ENCODE peak calls at places on chromosomes 16 and 17, in five cellular contexts. One of them, this sample, is unnamed.

GRCh38 chr16:84613408-84614071 is 4.3 kb downstream of the COTL1 start:
- DNase-seq in stomach: no peak
- DNase-seq in suprapubic skin: no peak
- DNase-seq in AG04450: no peak
- DNase-seq in thoracic aorta: no peak
- DNase-seq in this sample: no peak

GRCh38 chr16:9901-10665 is 43.3 kb downstream of the POLR3K start:
- DNase-seq in stomach: peak; percentile 27
- DNase-seq in suprapubic skin: no peak
- DNase-seq in AG04450: no peak
- DNase-seq in thoracic aorta: no peak
- DNase-seq in this sample: no peak

GRCh38 chr17:15247891-15248529 is 17.1 kb downstream of the PMP22 start:
- DNase-seq in stomach: no peak
- DNase-seq in suprapubic skin: no peak
- DNase-seq in AG04450: no peak
- DNase-seq in thoracic aorta: no peak
- DNase-seq in this sample: no peak

GRCh38 chr16:69057400-69058378 is 47.8 kb upstream of the HAS3 start:
- DNase-seq in stomach: no peak
- DNase-seq in suprapubic skin: no peak
- DNase-seq in AG04450: no peak
- DNase-seq in thoracic aorta: no peak
- DNase-seq in this sample: peak; percentile 23

GRCh38 chr17:39943702-39944392 is 16.3 kb downstream of the LRRC3C start:
- DNase-seq in stomach: no peak
- DNase-seq in suprapubic skin: no peak
- DNase-seq in AG04450: no peak
- DNase-seq in thoracic aorta: no peak
- DNase-seq in this sample: no peak

GRCh38 chr16:84883301-84883700 is 63.5 kb downstream of the CRISPLD2 start:
- DNase-seq in stomach: no peak
- DNase-seq in suprapubic skin: no peak
- DNase-seq in AG04450: no peak
- DNase-seq in thoracic aorta: no peak
- DNase-seq in this sample: no peak

GRCh38 chr16:28865722-28866453 is 2.2 kb downstream of the SH2B1 start:
- DNase-seq in stomach: no peak
- DNase-seq in suprapubic skin: no peak
- DNase-seq in AG04450: no peak
- DNase-seq in thoracic aorta: no peak
- DNase-seq in this sample: no peak

GRCh38 chr17:55641559-55642160 is 81.0 kb downstream of the TMEM100 start:
- DNase-seq in stomach: peak; percentile 49
- DNase-seq in suprapubic skin: peak; percentile 83
- DNase-seq in AG04450: peak; percentile 48
- DNase-seq in thoracic aorta: no peak
- DNase-seq in this sample: peak; percentile 17

GRCh38 chr17:55540414-55541091 is 29.3 kb upstream of the SMIM36 start:
- DNase-seq in stomach: no peak
- DNase-seq in suprapubic skin: no peak
- DNase-seq in AG04450: no peak
- DNase-seq in thoracic aorta: no peak
- DNase-seq in this sample: no peak

GRCh38 chr16:47141773-47142468 is 1.8 kb downstream of the NETO2 start:
- DNase-seq in stomach: peak; percentile 78
- DNase-seq in suprapubic skin: peak; percentile 85
- DNase-seq in AG04450: peak; percentile 55
- DNase-seq in thoracic aorta: peak; percentile 25
- DNase-seq in this sample: peak; percentile 84

GRCh38 chr17:14057591-14057990 is 11.7 kb upstream of the COX10 start:
- DNase-seq in stomach: no peak
- DNase-seq in suprapubic skin: no peak
- DNase-seq in AG04450: no peak
- DNase-seq in thoracic aorta: no peak
- DNase-seq in this sample: no peak

GRCh38 chr16:86809458-86809955 is 231.2 kb downstream of the FOXL1 start:
- DNase-seq in stomach: no peak
- DNase-seq in suprapubic skin: no peak
- DNase-seq in AG04450: peak; percentile 55
- DNase-seq in thoracic aorta: no peak
- DNase-seq in this sample: no peak

DNA sequence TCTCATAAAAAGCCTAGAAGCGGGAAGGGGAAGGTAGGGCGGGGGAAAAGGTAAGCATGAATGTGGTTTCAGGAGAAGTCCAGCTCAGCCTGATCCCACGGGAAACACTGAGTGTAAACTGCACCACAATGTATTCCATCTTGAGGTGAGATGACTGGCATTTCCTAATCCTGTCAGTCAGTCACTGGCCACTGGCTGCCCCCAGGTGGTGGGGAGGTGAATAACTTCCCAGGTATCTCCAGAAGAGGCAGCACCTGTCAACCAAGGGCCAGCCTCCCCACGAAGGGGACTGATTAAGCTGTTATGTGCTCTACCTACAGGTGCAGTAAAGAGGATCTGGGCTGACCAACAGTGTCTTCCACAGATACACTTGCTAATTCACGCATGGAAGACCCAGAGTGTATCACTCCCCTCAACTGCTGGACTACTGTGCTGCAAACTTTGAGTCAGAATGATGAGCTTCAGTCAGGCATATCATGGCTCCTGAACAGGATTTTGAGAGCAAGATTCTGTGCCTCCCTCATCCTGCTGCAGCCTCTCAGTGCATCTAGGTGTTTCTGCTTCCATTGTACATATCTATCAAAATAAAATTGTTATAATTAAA is 108.5 kb upstream of the CCL2 start:
- DNase-seq in stomach: peak; percentile 74
- DNase-seq in suprapubic skin: no peak
- DNase-seq in AG04450: no peak
- DNase-seq in thoracic aorta: no peak
- DNase-seq in this sample: peak; percentile 59
- TF ChIP-seq CTCF in stomach: peak; percentile 58
- TF ChIP-seq CTCF in suprapubic skin: peak; percentile 33
- TF ChIP-seq CTCF in AG04450: peak; percentile 14
- TF ChIP-seq CTCF in thoracic aorta: peak; percentile 11
- TF ChIP-seq CTCF in this sample: peak; percentile 78

DNA sequence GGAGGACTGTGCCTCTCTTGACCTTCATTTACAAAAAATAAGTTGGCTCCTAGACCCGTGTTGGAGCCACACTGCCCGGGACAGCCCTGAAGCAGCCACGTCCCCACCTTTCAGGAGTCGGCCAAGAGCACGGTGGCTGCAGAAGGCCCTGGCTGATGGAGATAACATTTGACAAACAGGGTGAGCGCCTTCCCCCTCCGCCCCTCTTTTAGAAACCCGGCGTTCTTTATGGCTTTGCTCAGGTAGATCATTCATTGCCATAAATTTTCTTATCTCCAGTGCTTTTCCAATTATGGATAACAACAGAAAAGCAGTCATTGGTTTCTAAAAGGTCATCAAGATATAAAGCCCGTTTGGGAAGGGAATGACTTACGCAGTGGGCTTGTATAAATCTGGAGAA is 398.1 kb upstream of the TNRC6C start:
- DNase-seq in stomach: no peak
- DNase-seq in suprapubic skin: no peak
- DNase-seq in AG04450: no peak
- DNase-seq in thoracic aorta: no peak
- DNase-seq in this sample: no peak
- TF ChIP-seq CTCF in stomach: no peak
- TF ChIP-seq CTCF in suprapubic skin: no peak
- TF ChIP-seq CTCF in AG04450: no peak
- TF ChIP-seq CTCF in thoracic aorta: no peak
- TF ChIP-seq CTCF in this sample: no peak

DNA sequence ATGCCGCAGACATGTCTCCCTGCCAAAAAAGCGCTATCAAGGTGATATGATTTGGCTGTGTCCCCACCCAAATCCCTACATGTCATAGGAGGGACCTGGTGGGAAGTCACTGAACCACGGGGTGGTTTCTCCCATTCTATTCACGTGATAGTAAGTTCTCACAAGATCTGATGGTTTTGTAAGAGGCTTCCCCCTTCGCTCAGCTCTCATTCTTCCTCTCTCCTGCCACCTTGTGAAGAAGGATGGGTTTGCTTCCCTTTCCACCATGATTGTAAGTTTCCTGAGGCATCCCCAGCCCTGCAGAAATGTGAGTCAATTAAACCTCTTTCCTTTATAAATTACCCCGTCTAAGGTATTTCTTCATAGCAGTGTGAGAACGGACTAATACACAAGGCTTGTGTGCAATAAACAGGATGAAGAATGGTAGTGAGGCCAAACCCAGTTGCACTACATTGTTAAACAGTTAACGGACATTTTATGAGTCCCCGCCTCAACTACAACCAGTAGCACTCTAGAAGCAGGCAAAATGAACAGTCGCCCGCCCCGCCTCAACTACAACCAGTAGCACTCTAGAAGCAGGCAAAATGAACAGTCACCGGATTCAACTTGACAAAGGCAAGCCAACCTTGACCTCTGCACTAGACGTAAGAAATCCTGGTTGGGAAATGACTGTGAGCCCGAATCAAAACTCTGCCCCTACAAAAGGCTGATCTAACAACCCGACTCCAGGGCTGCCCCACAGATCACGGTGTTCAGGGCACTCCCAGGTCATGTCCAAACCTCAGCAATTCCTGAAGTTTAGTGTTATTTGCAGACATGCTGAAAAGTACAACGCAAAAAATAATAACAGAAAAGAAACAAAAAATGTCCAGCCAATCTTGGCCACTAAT is 26.3 kb downstream of the VPS53 start:
- DNase-seq in stomach: no peak
- DNase-seq in suprapubic skin: no peak
- DNase-seq in AG04450: no peak
- DNase-seq in thoracic aorta: no peak
- DNase-seq in this sample: no peak
- TF ChIP-seq CTCF in stomach: no peak
- TF ChIP-seq CTCF in suprapubic skin: no peak
- TF ChIP-seq CTCF in AG04450: peak; percentile 30
- TF ChIP-seq CTCF in thoracic aorta: no peak
- TF ChIP-seq CTCF in this sample: peak; percentile 33

GRCh38 chr17:67801626-67802175 is 23.6 kb upstream of the BPTF start:
- DNase-seq in stomach: no peak
- DNase-seq in suprapubic skin: no peak
- DNase-seq in AG04450: no peak
- DNase-seq in thoracic aorta: no peak
- DNase-seq in this sample: no peak
- TF ChIP-seq CTCF in stomach: no peak
- TF ChIP-seq CTCF in suprapubic skin: no peak
- TF ChIP-seq CTCF in AG04450: no peak
- TF ChIP-seq CTCF in thoracic aorta: no peak
- TF ChIP-seq CTCF in this sample: peak; percentile 43

DNA sequence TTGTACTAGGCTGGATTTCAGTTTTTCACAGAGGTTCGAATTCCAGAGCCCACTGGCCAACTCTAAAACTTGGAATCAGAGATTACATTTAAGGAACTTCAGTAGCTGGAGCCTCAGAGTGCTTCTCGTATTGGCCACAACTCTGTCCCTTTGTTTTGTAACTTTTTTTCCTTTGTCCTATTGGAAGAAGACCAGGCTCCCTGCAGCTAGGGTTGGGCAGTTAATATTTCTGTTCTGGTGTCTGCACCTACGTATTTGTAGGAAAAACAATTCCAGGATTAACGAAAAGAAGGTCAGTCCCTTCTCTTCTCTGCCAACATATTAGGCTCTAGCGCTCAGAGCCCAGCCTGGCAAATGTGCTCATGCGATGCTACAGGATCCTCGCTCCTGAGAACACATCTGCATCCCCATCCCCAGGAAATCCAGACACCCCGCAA is 1.9 kb downstream of the CDH11 start:
- DNase-seq in stomach: no peak
- DNase-seq in suprapubic skin: no peak
- DNase-seq in AG04450: no peak
- DNase-seq in thoracic aorta: no peak
- DNase-seq in this sample: no peak
- TF ChIP-seq CTCF in stomach: no peak
- TF ChIP-seq CTCF in suprapubic skin: no peak
- TF ChIP-seq CTCF in AG04450: no peak
- TF ChIP-seq CTCF in thoracic aorta: no peak
- TF ChIP-seq CTCF in this sample: no peak

DNA sequence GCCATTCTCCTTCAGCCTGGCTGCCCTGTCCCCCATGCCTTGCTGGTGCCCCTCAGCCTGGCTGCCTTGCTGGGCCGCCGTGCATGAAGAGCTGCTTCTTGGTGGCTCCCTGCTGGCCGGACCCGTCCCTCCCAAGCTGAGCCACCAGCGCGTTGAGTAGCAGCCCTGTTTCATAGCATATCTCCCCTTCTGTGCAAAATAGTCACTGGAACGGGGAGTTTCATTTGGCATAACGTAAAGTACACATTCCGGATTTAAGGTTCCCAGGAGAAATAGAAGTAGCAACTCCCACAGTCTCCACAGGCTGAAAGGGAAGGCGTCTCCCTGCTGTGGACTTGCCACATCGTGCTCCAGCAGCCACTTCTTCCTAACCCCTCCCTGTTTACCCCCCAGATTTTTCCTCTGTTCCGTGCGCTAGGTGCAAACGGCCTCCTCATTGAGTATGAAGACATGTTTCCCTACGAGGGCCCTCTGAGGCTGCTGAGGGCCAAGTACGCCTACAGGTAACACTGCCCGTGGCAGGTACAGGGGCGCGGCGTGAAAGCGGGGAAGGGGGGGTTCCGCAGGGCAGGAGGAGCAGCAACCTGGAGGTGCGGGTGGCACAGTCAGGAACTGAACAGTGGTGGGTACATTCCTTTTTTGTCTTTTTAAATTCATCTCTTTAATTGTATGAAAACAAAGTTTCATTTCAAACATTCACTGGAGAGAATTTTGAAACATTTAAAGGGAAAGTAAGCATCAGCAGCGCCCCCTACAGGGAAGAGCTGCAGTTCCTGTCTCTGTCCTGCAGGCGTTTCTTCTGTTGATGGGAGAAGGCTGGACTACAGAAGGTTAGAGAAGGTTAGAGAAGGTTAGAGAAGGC is 5.8 kb upstream of the OGFOD3 start:
- DNase-seq in stomach: peak; percentile 45
- DNase-seq in suprapubic skin: no peak
- DNase-seq in AG04450: no peak
- DNase-seq in thoracic aorta: no peak
- DNase-seq in this sample: peak; percentile 71
- TF ChIP-seq CTCF in stomach: no peak
- TF ChIP-seq CTCF in suprapubic skin: peak; percentile 49
- TF ChIP-seq CTCF in AG04450: peak; percentile 59
- TF ChIP-seq CTCF in thoracic aorta: peak; percentile 66
- TF ChIP-seq CTCF in this sample: peak; percentile 78

This sample was measured in GM13977.